ENCODE peak calls at places on chromosome 20, in nine cellular contexts. C is neuronal stem cell, H is neural progenitor cell, O is PC-9, B is fibroblast of lung, R is SK-N-SH, N is HCT116, M is IMR-90, D is H9. J is an unnamed sample. For H3K9me3, the result is how much of the 10 kb centered on the place peaks cover.

GRCh38 chr20:588476-588875 is 21.6 kb downstream of the TCF15 start:
- DNase-seq in C (no peak), H (no peak), O (no peak), B (no peak), R (no peak), N (no peak), M (no peak), D (no peak), J (no peak)

GRCh38 chr20:61924211-61924857 is 141.3 kb downstream of the TAF4 start:
- DNase-seq in C (no peak), H (no peak), O (no peak), B (no peak), R (no peak), N (no peak), M (no peak), D (no peak), J (no peak)

GRCh38 chr20:60306516-60306915 is 348.3 kb downstream of the CDH26 start:
- DNase-seq in C (no peak), H (no peak), O (no peak), B (no peak), R (no peak), N (no peak), M (no peak), D (no peak), J (no peak)

GRCh38 chr20:2086980-2087377 is 14.6 kb upstream of the STK35 start:
- DNase-seq in C (no peak), H (no peak), O (no peak), B (no peak), R (no peak), N (no peak), M (no peak), D (no peak), J (no peak)

GRCh38 chr20:6045566-6045965 is 8.3 kb downstream of the LRRN4 start:
- DNase-seq in C (no peak), H (no peak), O (no peak), B (peak), R (no peak), N (no peak), M (peak), D (no peak), J (no peak)

GRCh38 chr20:3084283-3084985 is at the start of gene AVP:
- DNase-seq in C (no peak), H (no peak), O (no peak), B (no peak), R (no peak), N (no peak), M (no peak), D (no peak), J (no peak)

GRCh38 chr20:5002077-5002413 is 735 bp upstream of the SLC23A2 start:
- DNase-seq in C (no peak), H (peak), O (no peak), B (no peak), R (peak), N (no peak), M (no peak), D (peak), J (no peak)

GRCh38 chr20:63553933-63554290 is at the start of gene FNDC11:
- DNase-seq in C (peak), H (peak), O (no peak), B (no peak), R (peak), N (no peak), M (no peak), D (peak), J (peak)

GRCh38 chr20:44068780-44069191 is 118.2 kb downstream of the JPH2 start:
- DNase-seq in C (no peak), H (no peak), O (no peak), B (no peak), R (no peak), N (no peak), M (no peak), D (no peak), J (no peak)

GRCh38 chr20:3156811-3157619 is 2.6 kb downstream of the FASTKD5 start:
- DNase-seq in C (no peak), H (no peak), O (no peak), B (no peak), R (no peak), N (no peak), M (peak), D (no peak), J (no peak)

GRCh38 chr20:5001174-5002076 is at the start of gene SLC23A2:
- DNase-seq in C (no peak), H (peak), O (peak), B (no peak), R (peak), N (no peak), M (no peak), D (peak), J (peak)

GRCh38 chr20:50292324-50293243 is 102.0 kb downstream of the CEBPB start:
- DNase-seq in C (no peak), H (no peak), O (peak), B (peak), R (no peak), N (no peak), M (peak), D (peak), J (peak)

GRCh38 chr20:18063676-18064075 is 6.0 kb upstream of the OVOL2 start:
- DNase-seq in C (no peak), H (no peak), O (no peak), B (no peak), R (no peak), N (no peak), M (no peak), D (no peak), J (no peak)

GRCh38 chr20:58054082-58054481 is 174.4 kb downstream of the ANKRD60 start:
- DNase-seq in C (no peak), H (no peak), O (no peak), B (no peak), R (no peak), N (no peak), M (no peak), D (no peak), J (no peak)

GRCh38 chr20:50426865-50427739 is 83.1 kb upstream of the PTPN1 start:
- DNase-seq in C (no peak), H (no peak), O (no peak), B (no peak), R (no peak), N (no peak), M (no peak), D (no peak), J (no peak)

GRCh38 chr20:5509803-5510202 is 193.0 kb upstream of the PROKR2 start:
- DNase-seq in C (no peak), H (no peak), O (no peak), B (no peak), R (no peak), N (no peak), M (no peak), D (no peak), J (no peak)

GRCh38 chr20:11364736-11365135 is 553.0 kb upstream of the BTBD3 start:
- DNase-seq in C (no peak), H (no peak), O (no peak), B (no peak), R (no peak), N (no peak), M (no peak), D (no peak), J (no peak)

GRCh38 chr20:23245553-23246128 is 105.0 kb upstream of the NXT1 start:
- DNase-seq in C (no peak), H (peak), O (no peak), B (peak), R (no peak), N (no peak), M (peak), D (peak), J (peak)

GRCh38 chr20:51871943-51872342 is 69.6 kb upstream of the SALL4 start:
- DNase-seq in C (no peak), H (no peak), O (no peak), B (no peak), R (no peak), N (no peak), M (no peak), D (no peak), J (peak)

GRCh38 chr20:51864967-51865366 is 62.6 kb upstream of the SALL4 start:
- DNase-seq in C (no peak), H (no peak), O (no peak), B (no peak), R (no peak), N (no peak), M (no peak), D (peak), J (no peak)

DNA sequence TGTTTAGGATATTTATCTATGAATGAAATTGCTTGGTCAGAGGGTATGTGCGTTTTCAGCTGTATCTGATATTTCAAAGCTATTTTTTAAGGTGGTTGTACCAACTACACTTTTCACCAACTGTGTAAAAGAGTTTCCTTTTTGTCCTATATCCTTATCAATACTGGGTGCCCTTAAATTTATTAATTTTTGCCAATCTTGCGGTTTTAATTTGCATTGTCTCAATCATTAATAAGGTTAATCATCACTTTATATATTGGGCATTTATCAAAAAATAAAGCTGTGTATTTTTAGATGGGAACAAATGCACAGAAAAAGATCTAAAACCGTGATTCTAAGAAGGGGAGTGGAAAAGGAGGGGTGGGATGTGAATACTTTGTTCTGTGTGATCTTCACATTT is 66.7 kb upstream of the SALL4 start:
- DNase-seq in C (no peak), H (no peak), O (no peak), B (no peak), R (no peak), N (no peak), M (no peak), D (no peak), J (no peak)
- H2AFZ ChIP-seq in C (no peak), H (no peak), O (no peak), B (no peak), R (no peak), N (no peak), M (no peak), D (no peak), J (no peak)

DNA sequence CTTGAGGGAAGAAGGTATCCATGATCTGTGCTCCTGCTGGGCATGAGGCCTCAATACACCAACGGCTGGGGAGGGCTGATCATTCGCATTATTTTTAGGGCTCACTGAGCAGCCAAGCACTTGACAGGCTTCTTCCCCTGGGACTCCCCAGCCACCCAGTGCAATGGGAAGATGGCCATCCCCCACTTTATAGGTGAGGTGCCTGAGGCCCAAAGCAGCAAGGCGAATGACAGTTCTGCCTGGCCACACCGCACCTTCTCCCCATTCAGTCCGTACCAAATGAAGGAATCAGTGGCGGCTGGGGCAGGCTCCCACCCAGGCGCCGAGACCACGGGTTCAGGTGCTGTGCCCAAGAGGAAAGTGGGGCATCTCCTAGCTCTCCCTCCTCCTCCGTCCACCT is 4.4 kb upstream of the FAM209A start:
- DNase-seq in C (no peak), H (no peak), O (no peak), B (no peak), R (no peak), N (no peak), M (no peak), D (no peak), J (no peak)
- H3K9me3 ChIP-seq in C (under half), H (under half), O (under half), B (under half), R (under half), N (under half), M (under half), D (under half), J (under half)

GRCh38 chr20:33663161-33664084 is 1.3 kb downstream of the C20orf144 start:
- DNase-seq in C (peak), H (peak), O (peak), B (peak), R (peak), N (no peak), M (peak), D (peak), J (peak)

GRCh38 chr20:33660035-33660684 is 2.0 kb upstream of the C20orf144 start:
- DNase-seq in C (no peak), H (no peak), O (no peak), B (no peak), R (no peak), N (no peak), M (no peak), D (no peak), J (no peak)

GRCh38 chr20:33660685-33661058 is 1.5 kb upstream of the C20orf144 start:
- DNase-seq in C (no peak), H (no peak), O (no peak), B (no peak), R (no peak), N (no peak), M (no peak), D (no peak), J (no peak)

GRCh38 chr20:33664085-33664761 is 2.1 kb downstream of the C20orf144 start:
- DNase-seq in C (no peak), H (no peak), O (no peak), B (no peak), R (peak), N (no peak), M (no peak), D (no peak), J (no peak)

DNA sequence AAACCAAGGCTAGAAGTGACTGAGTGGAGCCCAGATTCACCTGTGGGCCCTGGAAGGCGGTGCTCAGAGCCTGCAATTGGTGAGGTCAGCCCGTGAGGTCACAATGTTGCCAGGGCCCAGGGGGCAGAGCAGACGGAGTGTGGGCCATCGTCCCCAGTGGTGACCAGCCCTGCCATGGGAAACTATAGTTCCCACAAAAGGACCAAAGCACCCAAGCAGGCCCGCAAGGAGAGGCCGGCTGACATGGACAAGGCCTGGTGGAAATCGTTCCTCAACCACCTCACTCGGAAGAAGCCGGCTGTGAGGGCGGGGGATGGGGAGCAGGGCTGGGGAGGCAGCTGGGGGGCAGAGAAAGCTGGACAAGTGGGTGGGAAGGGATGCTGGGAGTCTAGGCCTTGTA is at the start of gene C20orf144:
- DNase-seq in C (no peak), H (no peak), O (no peak), B (no peak), R (no peak), N (no peak), M (no peak), D (no peak), J (no peak)
- H2AFZ ChIP-seq in C (peak), H (peak), O (peak), B (peak), R (peak), N (no peak), M (peak), D (no peak), J (peak)

GRCh38 chr20:55830124-55830828 is 175.0 kb downstream of the CBLN4 start:
- DNase-seq in C (no peak), H (no peak), O (no peak), B (no peak), R (no peak), N (no peak), M (no peak), D (no peak), J (no peak)
- H3K9me3 ChIP-seq in C (under half), H (under half), O (under half), B (under half), R (under half), N (under half), M (under half), D (under half), J (under half)

GRCh38 chr20:45630366-45630765 is 718 bp downstream of the WFDC9 start:
- DNase-seq in C (no peak), H (no peak), O (no peak), B (no peak), R (no peak), N (no peak), M (no peak), D (no peak), J (no peak)

GRCh38 chr20:45626540-45626939 is 3.0 kb upstream of the WFDC10A start:
- DNase-seq in C (no peak), H (no peak), O (no peak), B (no peak), R (no peak), N (no peak), M (no peak), D (no peak), J (no peak)

GRCh38 chr20:45631184-45631583 is at the start of gene WFDC9:
- DNase-seq in C (no peak), H (no peak), O (no peak), B (no peak), R (no peak), N (no peak), M (no peak), D (no peak), J (no peak)

DNA sequence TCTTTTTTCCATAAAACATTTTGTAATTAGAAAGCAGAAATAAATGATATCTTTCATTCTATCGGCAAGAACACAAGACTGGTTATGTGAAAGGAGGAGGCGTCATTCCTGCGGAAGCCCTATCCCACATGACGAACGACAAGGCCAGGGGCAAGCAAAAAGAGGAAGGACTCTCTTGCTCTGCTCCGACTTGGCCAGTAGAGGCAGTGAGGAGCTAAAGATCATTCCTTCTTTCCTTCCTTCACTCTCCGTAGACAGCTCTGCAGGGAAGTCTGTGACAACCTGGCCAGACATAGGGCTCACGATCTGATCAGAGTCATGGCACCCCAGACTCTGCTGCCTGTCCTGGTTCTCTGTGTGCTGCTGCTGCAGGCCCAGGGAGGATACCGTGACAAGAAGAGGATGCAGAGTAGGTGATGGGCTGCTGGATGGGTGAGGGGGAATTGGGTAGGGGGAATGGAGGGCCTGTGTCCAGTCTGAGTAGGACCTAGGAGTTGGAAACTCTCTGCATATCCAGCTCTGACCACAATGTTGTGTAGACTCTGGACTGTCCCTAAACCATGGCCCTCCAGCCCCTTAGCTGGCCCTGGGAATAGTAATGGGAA is at the start of gene WFDC10A:
- DNase-seq in C (peak), H (peak), O (peak), B (peak), R (peak), N (peak), M (peak), D (peak), J (peak)
- H2AFZ ChIP-seq in C (peak), H (peak), O (no peak), B (no peak), R (no peak), N (peak), M (peak), D (peak), J (no peak)

GRCh38 chr20:37457928-37458327 is 63.1 kb upstream of the NNAT start:
- DNase-seq in C (no peak), H (no peak), O (no peak), B (no peak), R (no peak), N (no peak), M (no peak), D (no peak), J (no peak)

GRCh38 chr20:37461376-37461775 is 59.7 kb upstream of the NNAT start:
- DNase-seq in C (no peak), H (no peak), O (no peak), B (no peak), R (no peak), N (no peak), M (no peak), D (no peak), J (no peak)

GRCh38 chr20:37456948-37457347 is 64.1 kb upstream of the NNAT start:
- DNase-seq in C (no peak), H (no peak), O (no peak), B (no peak), R (no peak), N (no peak), M (no peak), D (no peak), J (no peak)

GRCh38 chr20:37455659-37456058 is 65.4 kb upstream of the NNAT start:
- DNase-seq in C (no peak), H (no peak), O (no peak), B (no peak), R (no peak), N (no peak), M (no peak), D (no peak), J (no peak)

DNA sequence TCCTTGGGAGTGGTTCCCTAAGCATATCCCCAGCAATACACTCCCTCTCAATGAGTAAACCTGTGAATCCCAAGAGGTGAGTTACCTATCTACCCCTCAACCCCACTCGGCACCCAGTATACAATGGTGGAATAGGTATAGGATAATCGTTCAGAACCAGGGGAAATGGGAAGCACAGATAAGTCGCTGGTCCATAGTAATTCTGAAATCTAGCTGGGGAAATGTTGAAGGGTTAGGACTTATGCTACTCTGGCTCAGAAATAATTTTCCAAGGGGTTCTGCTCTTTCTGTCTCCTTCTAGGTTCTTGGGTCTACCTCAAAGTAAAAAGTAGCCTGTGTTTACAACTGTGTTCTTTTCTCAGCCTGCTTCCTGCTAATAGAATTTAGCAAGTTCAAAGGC is 62.3 kb upstream of the NNAT start:
- DNase-seq in C (no peak), H (no peak), O (no peak), B (no peak), R (no peak), N (no peak), M (no peak), D (no peak), J (no peak)
- H3K9me3 ChIP-seq in C (under half), H (under half), O (under half), B (under half), R (under half), N (under half), M (under half), D (under half), J (under half)

GRCh38 chr20:45362804-45363610 is at the start of gene SYS1:
- DNase-seq in C (peak), H (peak), O (peak), B (peak), R (peak), N (peak), M (peak), D (peak), J (peak)
- H2AFZ ChIP-seq in C (peak), H (peak), O (peak), B (peak), R (peak), N (peak), M (peak), D (peak), J (peak)

J was measured in PC-3.